ENCODE peak calls at places on chromosomes 3 and 15, in six cellular contexts. One of them, this sample, is unnamed.

GRCh38 chr3:128504957-128505730 is 12.1 kb upstream of the GATA2 start:
- DNase-seq in GF-D8: no peak
- DNase-seq in NCI-H1092: no peak
- DNase-seq in WTC11: no peak
- DNase-seq in activated CD4-positive, CD25-positive, alpha-beta regulatory T cell: no peak
- DNase-seq in retina: no peak
- DNase-seq in this sample: no peak

GRCh38 chr3:17645074-17645698 is 97.2 kb downstream of the TBC1D5 start:
- DNase-seq in NCI-H1092: peak
- DNase-seq in GF-D8: peak
- DNase-seq in activated CD4-positive, CD25-positive, alpha-beta regulatory T cell: no peak
- DNase-seq in WTC11: no peak
- DNase-seq in retina: peak
- DNase-seq in this sample: peak

GRCh38 chr3:196654691-196655090 is 15.2 kb downstream of the NRROS start:
- DNase-seq in retina: no peak
- DNase-seq in activated CD4-positive, CD25-positive, alpha-beta regulatory T cell: no peak
- DNase-seq in WTC11: no peak
- DNase-seq in NCI-H1092: no peak
- DNase-seq in GF-D8: no peak
- DNase-seq in this sample: no peak

GRCh38 chr15:89822951-89823701 is 8.5 kb upstream of the ANPEP start:
- DNase-seq in retina: no peak
- DNase-seq in WTC11: no peak
- DNase-seq in GF-D8: no peak
- DNase-seq in NCI-H1092: no peak
- DNase-seq in activated CD4-positive, CD25-positive, alpha-beta regulatory T cell: no peak
- DNase-seq in this sample: peak

GRCh38 chr3:52483577-52484495 is 11.3 kb upstream of the STAB1 start:
- DNase-seq in WTC11: no peak
- DNase-seq in activated CD4-positive, CD25-positive, alpha-beta regulatory T cell: no peak
- DNase-seq in retina: peak
- DNase-seq in GF-D8: no peak
- DNase-seq in NCI-H1092: no peak
- DNase-seq in this sample: no peak

GRCh38 chr3:58177747-58178527 is 32.8 kb downstream of the DNASE1L3 start:
- DNase-seq in WTC11: peak
- DNase-seq in retina: peak
- DNase-seq in NCI-H1092: peak
- DNase-seq in GF-D8: no peak
- DNase-seq in activated CD4-positive, CD25-positive, alpha-beta regulatory T cell: peak
- DNase-seq in this sample: peak

GRCh38 chr15:85748729-85749128 is 46.0 kb downstream of the KLHL25 start:
- DNase-seq in NCI-H1092: no peak
- DNase-seq in GF-D8: no peak
- DNase-seq in retina: no peak
- DNase-seq in WTC11: peak
- DNase-seq in activated CD4-positive, CD25-positive, alpha-beta regulatory T cell: no peak
- DNase-seq in this sample: no peak

GRCh38 chr3:186842426-186843038 is at the start of gene ADIPOQ:
- DNase-seq in GF-D8: no peak
- DNase-seq in NCI-H1092: no peak
- DNase-seq in WTC11: no peak
- DNase-seq in retina: no peak
- DNase-seq in activated CD4-positive, CD25-positive, alpha-beta regulatory T cell: no peak
- DNase-seq in this sample: no peak

GRCh38 chr3:6753536-6753935 is 107.4 kb upstream of the GRM7 start:
- DNase-seq in activated CD4-positive, CD25-positive, alpha-beta regulatory T cell: no peak
- DNase-seq in GF-D8: no peak
- DNase-seq in WTC11: no peak
- DNase-seq in NCI-H1092: no peak
- DNase-seq in retina: no peak
- DNase-seq in this sample: no peak

GRCh38 chr3:170090601-170090981 is 52.8 kb downstream of the GPR160 start:
- DNase-seq in GF-D8: no peak
- DNase-seq in retina: no peak
- DNase-seq in WTC11: no peak
- DNase-seq in activated CD4-positive, CD25-positive, alpha-beta regulatory T cell: no peak
- DNase-seq in NCI-H1092: no peak
- DNase-seq in this sample: no peak

GRCh38 chr3:53804697-53805462 is 41.3 kb downstream of the CHDH start:
- DNase-seq in activated CD4-positive, CD25-positive, alpha-beta regulatory T cell: no peak
- DNase-seq in GF-D8: no peak
- DNase-seq in WTC11: no peak
- DNase-seq in NCI-H1092: no peak
- DNase-seq in retina: no peak
- DNase-seq in this sample: no peak

GRCh38 chr3:28334552-28334951 is 14.0 kb upstream of the ZCWPW2 start:
- DNase-seq in GF-D8: no peak
- DNase-seq in NCI-H1092: no peak
- DNase-seq in WTC11: no peak
- DNase-seq in activated CD4-positive, CD25-positive, alpha-beta regulatory T cell: no peak
- DNase-seq in retina: no peak
- DNase-seq in this sample: no peak

GRCh38 chr3:50632450-50632849 is 15.5 kb downstream of the MAPKAPK3 start:
- DNase-seq in GF-D8: peak
- DNase-seq in WTC11: no peak
- DNase-seq in NCI-H1092: no peak
- DNase-seq in retina: no peak
- DNase-seq in activated CD4-positive, CD25-positive, alpha-beta regulatory T cell: no peak
- DNase-seq in this sample: no peak

GRCh38 chr3:103393395-103394186 is 958.8 kb downstream of the ZPLD1 start:
- DNase-seq in retina: no peak
- DNase-seq in WTC11: no peak
- DNase-seq in activated CD4-positive, CD25-positive, alpha-beta regulatory T cell: no peak
- DNase-seq in GF-D8: no peak
- DNase-seq in NCI-H1092: no peak
- DNase-seq in this sample: no peak

GRCh38 chr15:66789029-66790025 is 87.3 kb downstream of the SMAD6 start:
- DNase-seq in GF-D8: no peak
- DNase-seq in WTC11: peak
- DNase-seq in activated CD4-positive, CD25-positive, alpha-beta regulatory T cell: no peak
- DNase-seq in retina: no peak
- DNase-seq in NCI-H1092: no peak
- DNase-seq in this sample: peak

GRCh38 chr15:66840615-66841014 is 138.6 kb downstream of the SMAD6 start:
- DNase-seq in WTC11: no peak
- DNase-seq in activated CD4-positive, CD25-positive, alpha-beta regulatory T cell: no peak
- DNase-seq in retina: no peak
- DNase-seq in NCI-H1092: no peak
- DNase-seq in GF-D8: no peak
- DNase-seq in this sample: no peak

GRCh38 chr3:188351648-188352047 is 197.7 kb downstream of the LPP start:
- DNase-seq in NCI-H1092: no peak
- DNase-seq in activated CD4-positive, CD25-positive, alpha-beta regulatory T cell: no peak
- DNase-seq in GF-D8: no peak
- DNase-seq in WTC11: no peak
- DNase-seq in retina: no peak
- DNase-seq in this sample: no peak

GRCh38 chr15:80419546-80419945 is 15.4 kb downstream of the ARNT2 start:
- DNase-seq in WTC11: no peak
- DNase-seq in GF-D8: no peak
- DNase-seq in NCI-H1092: no peak
- DNase-seq in activated CD4-positive, CD25-positive, alpha-beta regulatory T cell: no peak
- DNase-seq in retina: no peak
- DNase-seq in this sample: no peak

GRCh38 chr3:129343643-129344360 is 65.1 kb downstream of the HMCES start:
- DNase-seq in activated CD4-positive, CD25-positive, alpha-beta regulatory T cell: no peak
- DNase-seq in WTC11: peak
- DNase-seq in GF-D8: no peak
- DNase-seq in NCI-H1092: no peak
- DNase-seq in retina: peak
- DNase-seq in this sample: peak

GRCh38 chr3:149969110-149969944 is 1.4 kb downstream of the PFN2 start:
- DNase-seq in activated CD4-positive, CD25-positive, alpha-beta regulatory T cell: no peak
- DNase-seq in GF-D8: no peak
- DNase-seq in retina: peak
- DNase-seq in WTC11: peak
- DNase-seq in NCI-H1092: peak
- DNase-seq in this sample: no peak

GRCh38 chr3:196219194-196219969 is 3.0 kb downstream of the SLC51A start:
- DNase-seq in retina: no peak
- DNase-seq in GF-D8: peak
- DNase-seq in activated CD4-positive, CD25-positive, alpha-beta regulatory T cell: no peak
- DNase-seq in WTC11: no peak
- DNase-seq in NCI-H1092: peak
- DNase-seq in this sample: peak

GRCh38 chr15:59886476-59886875 is 117.6 kb upstream of the FOXB1 start:
- DNase-seq in WTC11: no peak
- DNase-seq in retina: no peak
- DNase-seq in GF-D8: no peak
- DNase-seq in activated CD4-positive, CD25-positive, alpha-beta regulatory T cell: no peak
- DNase-seq in NCI-H1092: no peak
- DNase-seq in this sample: no peak

GRCh38 chr15:41493205-41493901 is at the start of gene ITPKA:
- DNase-seq in GF-D8: peak
- DNase-seq in WTC11: peak
- DNase-seq in retina: peak
- DNase-seq in NCI-H1092: peak
- DNase-seq in activated CD4-positive, CD25-positive, alpha-beta regulatory T cell: peak
- DNase-seq in this sample: no peak

This sample was measured in HL-60.